ENCODE peak calls at places on chromosomes 12 and 14, in six cellular contexts. M, X, T, C, O and N are unnamed samples.

GRCh38 chr14:19823178-19823577 is 19.6 kb downstream of the OR4N2 start:
- DNase-seq in M (no peak), X (no peak), T (no peak), C (no peak), O (no peak), N (no peak)

GRCh38 chr12:16669756-16670155 is 63.8 kb upstream of the LMO3 start:
- DNase-seq in M (no peak), X (no peak), T (no peak), C (no peak), O (no peak), N (no peak)

GRCh38 chr12:53052419-53053222 is 2.8 kb downstream of the TNS2 start:
- DNase-seq in M (peak; percentile 63), X (peak; percentile 85), T (no peak), C (peak; percentile 92), O (no peak), N (no peak)

GRCh38 chr14:49366416-49366815 is 219.8 kb downstream of the RPS29 start:
- DNase-seq in M (no peak), X (no peak), T (no peak), C (no peak), O (no peak), N (no peak)

GRCh38 chr14:70358631-70359030 is 852 bp downstream of the COX16 start:
- DNase-seq in M (peak; percentile 2), X (peak; percentile 12), T (no peak), C (peak; percentile 12), O (no peak), N (no peak)

GRCh38 chr14:92988786-92989755 is 66.1 kb downstream of the CHGA start:
- DNase-seq in M (no peak), X (no peak), T (no peak), C (no peak), O (no peak), N (peak; percentile 61)

GRCh38 chr14:20848316-20848954 is 42.8 kb upstream of the RNASE3 start:
- DNase-seq in M (peak; percentile 10), X (peak; percentile 19), T (peak; percentile 52), C (no peak), O (no peak), N (no peak)

GRCh38 chr14:68651652-68652432 is 141.0 kb downstream of the ZFP36L1 start:
- DNase-seq in M (no peak), X (peak; percentile 93), T (no peak), C (peak; percentile 88), O (peak; percentile 2), N (no peak)

GRCh38 chr14:41817626-41818025 is 210.9 kb downstream of the LRFN5 start:
- DNase-seq in M (peak; percentile 8), X (peak; percentile 22), T (no peak), C (peak; percentile 37), O (no peak), N (no peak)

GRCh38 chr12:63907561-63907960 is 63.1 kb downstream of the SRGAP1 start:
- DNase-seq in M (no peak), X (peak; percentile 36), T (no peak), C (peak; percentile 71), O (no peak), N (no peak)

GRCh38 chr12:52615912-52616311 is 2.4 kb downstream of the KRT73 start:
- DNase-seq in M (no peak), X (no peak), T (no peak), C (no peak), O (no peak), N (no peak)

GRCh38 chr14:50531595-50532501 is 521 bp downstream of the MAP4K5 start:
- DNase-seq in M (no peak), X (peak; percentile 29), T (no peak), C (peak; percentile 41), O (peak; percentile 24), N (peak; percentile 62)

GRCh38 chr14:50530794-50531193 is 1.6 kb downstream of the MAP4K5 start:
- DNase-seq in M (no peak), X (no peak), T (no peak), C (no peak), O (no peak), N (no peak)

GRCh38 chr14:50527970-50528369 is 4.4 kb downstream of the MAP4K5 start:
- DNase-seq in M (peak; percentile 75), X (peak; percentile 65), T (no peak), C (no peak), O (no peak), N (no peak)

GRCh38 chr14:50530358-50530757 is 2.0 kb downstream of the MAP4K5 start:
- DNase-seq in M (peak; percentile 62), X (peak; percentile 69), T (no peak), C (peak; percentile 47), O (no peak), N (no peak)

GRCh38 chr14:50529288-50530179 is 2.8 kb downstream of the MAP4K5 start:
- DNase-seq in M (peak; percentile 44), X (peak; percentile 31), T (no peak), C (no peak), O (no peak), N (no peak)
- TF ChIP-seq CTCF in M (no peak), X (no peak), T (no peak), C (no peak), O (no peak), N (no peak)

GRCh38 chr12:45260481-45260824 is 44.6 kb downstream of the ANO6 start:
- DNase-seq in M (no peak), X (no peak), T (no peak), C (no peak), O (no peak), N (no peak)
- H3K4me1 ChIP-seq in M (peaks cover 15% of the 10 kb centered on the region), X (peaks cover 8% of the 10 kb centered on the region), T (peaks cover 82% of the 10 kb centered on the region), C (peaks cover 7% of the 10 kb centered on the region), O (no peaks in the 10 kb centered on the region), N (peaks cover 7% of the 10 kb centered on the region)

DNA sequence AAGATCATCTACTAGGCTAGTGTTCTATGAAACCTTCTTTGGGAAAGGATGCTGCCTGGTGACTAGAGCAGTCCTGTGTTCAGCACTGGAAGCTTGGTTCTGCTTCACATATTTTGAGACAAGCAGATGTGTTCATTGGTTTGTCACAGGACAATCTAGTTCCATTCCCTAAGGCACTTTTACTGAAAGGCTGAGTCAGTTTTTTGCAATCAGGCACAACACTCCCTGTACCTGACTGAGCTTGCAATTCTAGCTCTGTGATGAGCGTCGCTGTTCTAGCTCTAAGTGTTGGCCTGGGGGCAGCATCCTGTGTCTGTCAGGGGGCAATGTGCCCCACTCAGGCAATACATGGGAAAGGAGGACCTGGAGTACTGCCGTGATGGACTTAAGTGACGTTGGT is 144.4 kb downstream of the CAND1 start:
- DNase-seq in M (no peak), X (no peak), T (no peak), C (no peak), O (no peak), N (no peak)
- TF ChIP-seq CTCF in M (no peak), X (no peak), T (no peak), C (no peak), O (no peak), N (no peak)

DNA sequence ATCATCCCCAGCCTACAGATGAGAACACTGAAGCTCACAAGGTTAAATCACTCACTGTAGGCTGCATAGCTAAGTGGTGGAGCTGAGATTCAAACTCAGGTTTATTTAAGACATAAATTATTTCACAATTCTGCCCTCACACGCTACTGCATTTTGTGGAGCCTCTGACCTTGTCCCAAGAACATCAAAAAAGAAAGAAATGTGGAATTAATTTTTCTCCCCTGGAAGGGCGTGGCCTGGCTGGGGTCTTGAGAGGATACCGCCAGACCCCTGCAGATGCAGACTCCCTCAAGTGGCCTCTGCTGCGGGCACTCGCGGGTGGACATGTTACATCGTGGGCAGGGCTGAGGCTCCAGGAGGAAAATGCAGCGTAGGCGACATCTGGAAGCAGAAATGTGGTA is 40.6 kb downstream of the LTBP2 start:
- DNase-seq in M (peak; percentile 64), X (peak; percentile 70), T (no peak), C (peak; percentile 64), O (no peak), N (no peak)
- H3K4me1 ChIP-seq in M (peaks cover 66% of the 10 kb centered on the region), X (peaks cover 63% of the 10 kb centered on the region), T (peaks cover 26% of the 10 kb centered on the region), C (peaks cover 80% of the 10 kb centered on the region), O (peaks cover 34% of the 10 kb centered on the region), N (peaks cover 13% of the 10 kb centered on the region)

GRCh38 chr12:96500686-96501085 is 11.3 kb downstream of the CFAP54 start:
- DNase-seq in M (no peak), X (peak; percentile 40), T (no peak), C (peak; percentile 71), O (no peak), N (no peak)
- TF ChIP-seq CTCF in M (no peak), X (peak; percentile 39), T (no peak), C (no peak), O (no peak), N (no peak)

GRCh38 chr12:49828143-49829091 is at the start of gene NCKAP5L:
- DNase-seq in M (peak; percentile 89), X (peak; percentile 96), T (no peak), C (peak; percentile 97), O (peak; percentile 94), N (peak; percentile 99)
- H3K4me1 ChIP-seq in M (peaks cover 41% of the 10 kb centered on the region), X (peaks cover 31% of the 10 kb centered on the region), T (peaks cover 21% of the 10 kb centered on the region), C (peaks cover 32% of the 10 kb centered on the region), O (peaks cover 15% of the 10 kb centered on the region), N (peaks cover 9% of the 10 kb centered on the region)

DNA sequence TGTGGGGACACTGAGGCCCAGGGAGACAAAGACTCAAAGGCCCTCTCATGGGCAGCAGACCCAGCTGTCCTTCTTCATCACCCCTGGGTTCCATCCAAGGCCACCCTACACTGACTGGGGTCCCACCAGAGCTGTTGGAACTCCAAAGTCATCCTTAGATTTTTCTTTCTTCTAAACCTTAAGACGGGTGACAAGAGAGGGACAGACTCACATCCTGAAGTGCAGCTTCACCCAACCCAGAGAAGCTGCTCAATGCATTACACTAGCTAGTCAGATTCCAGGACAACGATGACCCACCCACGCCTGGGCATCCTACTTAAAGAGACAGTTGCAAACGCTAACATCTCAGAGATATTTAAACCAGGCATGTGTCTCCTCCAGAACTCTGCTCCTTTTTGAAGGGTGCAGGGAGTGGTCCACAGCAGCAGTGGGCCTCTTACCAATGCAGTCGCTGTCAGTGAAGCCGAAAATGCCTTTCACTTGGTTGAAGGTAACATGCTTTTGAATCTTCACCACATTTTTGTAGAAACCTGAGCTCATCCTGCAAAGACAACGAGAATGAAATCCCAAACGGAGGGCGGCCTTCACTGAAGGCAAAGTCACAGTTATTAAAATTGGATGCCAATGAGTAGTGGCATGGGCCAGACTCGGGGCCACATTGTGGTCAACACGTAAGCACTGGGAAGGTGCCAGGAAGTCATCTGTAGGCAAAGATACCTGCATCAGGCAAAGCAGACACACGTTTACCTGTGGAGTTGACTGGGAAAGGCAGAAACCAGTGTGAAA is 23.4 kb downstream of the SLC25A47 start:
- DNase-seq in M (no peak), X (no peak), T (no peak), C (no peak), O (no peak), N (no peak)
- TF ChIP-seq CTCF in M (no peak), X (no peak), T (no peak), C (no peak), O (no peak), N (no peak)